ENCODE peak calls at places on chromosomes 16 and 17, in six cellular contexts. B is GM12878, R is GM12891, L is HepG2, H is H1, Q is K562. O is an unnamed sample.

GRCh38 chr17:54967621-54968258 is 714 bp downstream of the COX11 start:
- DNase-seq in B (no peak), R (peak), L (peak), H (no peak), Q (peak), O (no peak)

GRCh38 chr16:11639925-11640899 is 28.0 kb upstream of the SNN start:
- DNase-seq in B (no peak), R (no peak), L (peak), H (no peak), Q (peak), O (no peak)

GRCh38 chr16:569445-570254 is at the start of gene PIGQ:
- DNase-seq in B (no peak), R (peak), L (peak), H (peak), Q (peak), O (peak)

GRCh38 chr17:14092808-14093207 is 23.5 kb downstream of the COX10 start:
- DNase-seq in B (no peak), R (no peak), L (no peak), H (no peak), Q (no peak), O (no peak)

GRCh38 chr16:22165508-22166285 is 3.4 kb downstream of the SDR42E2 start:
- DNase-seq in B (no peak), R (no peak), L (no peak), H (no peak), Q (no peak), O (no peak)

GRCh38 chr17:78529871-78530670 is 47.1 kb downstream of the DNAH17 start:
- DNase-seq in B (no peak), R (no peak), L (no peak), H (no peak), Q (no peak), O (no peak)

GRCh38 chr17:38693700-38694329 is 11.3 kb upstream of the MLLT6 start:
- DNase-seq in B (no peak), R (no peak), L (peak), H (no peak), Q (no peak), O (no peak)

GRCh38 chr17:81928497-81929252 is 1.1 kb upstream of the MAFG start:
- DNase-seq in B (no peak), R (no peak), L (no peak), H (no peak), Q (no peak), O (no peak)

GRCh38 chr17:13601776-13602551 is at the start of gene HS3ST3A1:
- DNase-seq in B (no peak), R (peak), L (no peak), H (peak), Q (peak), O (peak)

GRCh38 chr16:17440131-17440530 is 30.6 kb downstream of the XYLT1 start:
- DNase-seq in B (no peak), R (no peak), L (no peak), H (no peak), Q (no peak), O (no peak)

GRCh38 chr17:17650959-17651358 is 30.3 kb upstream of the RAI1 start:
- DNase-seq in B (no peak), R (no peak), L (no peak), H (no peak), Q (no peak), O (no peak)

GRCh38 chr17:75561927-75562603 is 25.5 kb upstream of the MYO15B start:
- DNase-seq in B (no peak), R (no peak), L (no peak), H (no peak), Q (no peak), O (no peak)

GRCh38 chr17:16928406-16929280 is 43.3 kb downstream of the TNFRSF13B start:
- DNase-seq in B (no peak), R (no peak), L (no peak), H (no peak), Q (no peak), O (no peak)

GRCh38 chr16:89993971-89994370 is 25.3 kb downstream of the DBNDD1 start:
- DNase-seq in B (no peak), R (no peak), L (no peak), H (no peak), Q (no peak), O (no peak)

GRCh38 chr17:76722279-76722678 is 4.1 kb downstream of the JMJD6 start:
- DNase-seq in B (no peak), R (no peak), L (no peak), H (no peak), Q (no peak), O (no peak)

GRCh38 chr17:16085066-16085699 is 85.6 kb downstream of the TTC19 start:
- DNase-seq in B (no peak), R (no peak), L (no peak), H (no peak), Q (no peak), O (no peak)

GRCh38 chr17:80023261-80024205 is 12.1 kb downstream of the TBC1D16 start:
- DNase-seq in B (no peak), R (no peak), L (peak), H (no peak), Q (no peak), O (no peak)

GRCh38 chr17:76452102-76452645 is 778 bp downstream of the UBE2O start:
- DNase-seq in B (no peak), R (no peak), L (no peak), H (no peak), Q (no peak), O (no peak)

GRCh38 chr17:77366558-77367245 is 225.9 kb downstream of the SEC14L1 start:
- DNase-seq in B (no peak), R (no peak), L (no peak), H (peak), Q (no peak), O (peak)

GRCh38 chr17:21689604-21690003 is 2.7 kb upstream of the KCNJ18 start:
- DNase-seq in B (no peak), R (no peak), L (no peak), H (no peak), Q (no peak), O (no peak)

GRCh38 chr16:57634171-57634570 is 5.7 kb downstream of the ADGRG1 start:
- DNase-seq in B (no peak), R (no peak), L (no peak), H (no peak), Q (no peak), O (no peak)

GRCh38 chr17:4945176-4945943 is 3.0 kb downstream of the PFN1 start:
- DNase-seq in B (peak), R (no peak), L (peak), H (peak), Q (peak), O (no peak)

GRCh38 chr16:68081796-68082567 is 3.2 kb upstream of the NFATC3 start:
- DNase-seq in B (no peak), R (no peak), L (no peak), H (peak), Q (no peak), O (no peak)

GRCh38 chr17:72365857-72366415 is 245.1 kb downstream of the SOX9 start:
- DNase-seq in B (no peak), R (no peak), L (no peak), H (no peak), Q (no peak), O (no peak)

GRCh38 chr17:36691606-36692005 is 90.2 kb downstream of the MRM1 start:
- DNase-seq in B (no peak), R (no peak), L (no peak), H (no peak), Q (no peak), O (no peak)

GRCh38 chr16:27686926-27687325 is 137.0 kb downstream of the KATNIP start:
- DNase-seq in B (no peak), R (no peak), L (no peak), H (no peak), Q (no peak), O (no peak)

GRCh38 chr16:26644912-26645543 is 421.7 kb upstream of the C16orf82 start:
- DNase-seq in B (no peak), R (no peak), L (no peak), H (no peak), Q (no peak), O (no peak)

GRCh38 chr16:2031081-2031577 is 4.4 kb downstream of the NHERF2 start:
- DNase-seq in B (no peak), R (no peak), L (no peak), H (no peak), Q (no peak), O (no peak)

GRCh38 chr17:73641779-73642580 is 2.3 kb downstream of the SDK2 start:
- DNase-seq in B (no peak), R (no peak), L (no peak), H (no peak), Q (no peak), O (no peak)

GRCh38 chr17:42804918-42805367 is 6.3 kb downstream of the CNTD1 start:
- DNase-seq in B (no peak), R (no peak), L (peak), H (no peak), Q (no peak), O (no peak)

DNA sequence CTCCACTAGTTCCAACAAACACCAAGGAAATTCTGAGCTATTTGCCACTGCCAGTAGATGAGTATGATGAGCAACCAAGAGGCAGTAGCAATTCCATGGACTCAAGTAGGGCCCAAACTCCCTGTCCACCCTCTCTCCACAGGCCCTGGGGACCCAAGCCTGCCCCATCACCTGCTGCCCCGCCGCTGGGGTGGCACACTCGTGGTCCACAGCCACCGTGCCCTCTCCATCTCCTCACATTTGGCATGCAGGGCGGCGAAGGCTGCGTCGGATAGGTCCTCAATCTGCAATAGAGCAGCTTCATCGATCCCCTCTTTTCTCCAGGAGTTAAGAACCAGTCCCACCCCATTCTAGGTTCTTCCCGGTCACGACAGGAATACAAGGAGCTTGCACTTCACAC is 33.9 kb downstream of the STH start:
- DNase-seq in B (no peak), R (no peak), L (no peak), H (no peak), Q (no peak), O (no peak)
- TF ChIP-seq POLR2AphosphoS5 in B (no peak), R (no peak), L (no peak), H (no peak), Q (no peak), O (no peak)

DNA sequence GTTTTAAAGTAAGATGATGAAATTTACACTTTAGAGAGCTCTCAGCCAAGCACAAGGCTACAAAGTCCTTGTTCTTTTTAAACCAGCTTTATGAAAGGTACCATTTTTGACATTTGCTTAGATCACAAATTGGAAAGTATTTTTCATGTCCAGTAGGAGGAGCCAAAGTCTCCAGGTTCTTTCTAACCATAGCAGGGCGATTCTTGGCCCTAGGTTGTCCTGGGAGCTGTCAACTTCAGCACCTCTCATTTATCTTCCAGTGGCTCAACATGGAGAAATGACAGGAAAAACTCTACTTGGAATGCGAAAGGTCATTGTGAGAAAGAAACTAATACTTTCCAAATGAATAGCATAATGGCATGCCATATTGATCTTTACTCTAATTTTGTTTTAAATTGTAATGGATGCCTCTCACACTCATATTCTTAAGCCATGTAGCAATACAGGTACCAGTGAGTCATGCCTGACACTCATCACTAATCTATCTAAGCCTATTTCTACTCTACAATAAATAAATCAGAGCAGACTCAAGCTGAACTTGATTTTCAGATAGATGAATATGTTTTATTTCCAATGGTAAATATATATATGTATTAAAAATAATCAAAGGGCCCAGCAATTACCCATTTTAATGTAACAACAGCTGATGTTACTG is 919.1 kb upstream of the EEF2KMT start:
- DNase-seq in B (no peak), R (peak), L (peak), H (no peak), Q (peak), O (no peak)
- TF ChIP-seq TAF1 in B (no peak), R (no peak), L (no peak), H (no peak), Q (no peak), O (no peak)

GRCh38 chr16:19115148-19116021 is 1.6 kb downstream of the ITPRIPL2 start:
- DNase-seq in B (no peak), R (no peak), L (no peak), H (no peak), Q (no peak), O (no peak)
- TF ChIP-seq POLR2A in B (no peak), R (no peak), L (no peak), H (no peak), Q (no peak), O (no peak)

DNA sequence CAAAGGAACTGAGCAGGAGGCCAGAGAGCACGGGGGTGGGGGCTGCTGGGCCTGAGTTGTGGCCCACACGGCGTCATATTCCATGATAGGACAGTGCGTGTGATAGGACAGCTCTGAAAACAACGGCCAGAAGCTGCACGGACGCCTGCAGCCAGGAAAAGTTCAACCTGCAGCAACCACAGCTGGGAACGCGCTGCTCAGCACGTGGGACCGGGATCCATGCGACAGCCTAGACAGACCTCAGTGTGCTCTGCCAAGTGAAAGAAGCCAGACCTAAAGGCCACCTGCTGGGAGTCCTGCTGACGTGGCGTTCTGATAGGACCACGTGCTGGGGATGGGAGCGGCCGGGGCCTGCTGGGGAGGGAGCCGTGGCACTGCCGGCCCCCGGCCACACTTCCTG is 21.6 kb downstream of the CTU2 start:
- DNase-seq in B (no peak), R (no peak), L (no peak), H (no peak), Q (no peak), O (no peak)
- TF ChIP-seq POLR2AphosphoS5 in B (no peak), R (no peak), L (no peak), H (no peak), Q (no peak), O (no peak)

DNA sequence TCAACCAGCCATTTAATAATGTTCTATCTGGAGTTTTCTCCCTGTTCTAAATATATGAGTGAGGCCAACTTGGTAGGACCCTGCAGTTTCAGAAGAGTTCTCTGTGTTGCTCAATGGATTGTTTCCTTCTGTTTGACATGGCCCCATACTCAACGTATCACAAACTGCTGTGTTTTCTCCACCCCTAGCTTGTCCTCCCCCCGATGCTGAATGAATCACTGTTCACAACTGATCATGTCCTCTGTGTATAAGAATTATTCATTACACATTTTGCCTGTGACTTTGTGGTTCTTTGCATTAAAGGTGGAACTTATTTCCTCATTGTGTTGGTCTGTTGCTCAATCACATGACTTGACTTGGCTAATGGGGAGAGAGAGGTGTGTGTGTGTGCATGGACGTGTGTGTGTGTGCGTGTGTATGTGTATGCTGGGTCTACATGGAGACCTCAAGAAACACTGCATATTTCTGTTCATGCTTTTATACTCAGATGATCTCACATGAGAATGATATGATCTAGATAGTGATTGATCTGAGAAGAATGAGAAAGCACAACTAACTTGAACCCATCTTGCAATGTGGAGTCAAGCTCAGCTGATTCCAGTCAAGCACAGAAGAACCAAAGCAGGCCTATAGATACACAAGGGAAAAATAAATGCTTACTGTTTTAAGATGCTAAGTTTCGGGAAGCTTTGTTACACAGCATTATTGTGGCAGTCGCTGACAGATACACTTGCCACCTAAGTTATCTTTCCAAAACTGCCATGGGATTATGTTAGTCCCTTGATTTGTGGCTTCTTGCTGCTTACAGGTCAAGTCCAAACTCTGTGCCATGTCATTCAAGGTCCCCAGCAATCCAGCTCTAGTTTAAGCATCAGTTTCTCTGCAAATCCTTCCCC is 167.8 kb upstream of the ZFHX3 start:
- DNase-seq in B (no peak), R (no peak), L (no peak), H (no peak), Q (no peak), O (no peak)
- TF ChIP-seq TAF1 in B (no peak), R (no peak), L (no peak), H (no peak), Q (no peak), O (no peak)

GRCh38 chr16:4416200-4417032 is at the start of gene CORO7:
- DNase-seq in B (peak), R (peak), L (peak), H (peak), Q (peak), O (peak)
- TF ChIP-seq POLR2A in B (peak), R (peak), L (peak), H (peak), Q (peak), O (peak)

DNA sequence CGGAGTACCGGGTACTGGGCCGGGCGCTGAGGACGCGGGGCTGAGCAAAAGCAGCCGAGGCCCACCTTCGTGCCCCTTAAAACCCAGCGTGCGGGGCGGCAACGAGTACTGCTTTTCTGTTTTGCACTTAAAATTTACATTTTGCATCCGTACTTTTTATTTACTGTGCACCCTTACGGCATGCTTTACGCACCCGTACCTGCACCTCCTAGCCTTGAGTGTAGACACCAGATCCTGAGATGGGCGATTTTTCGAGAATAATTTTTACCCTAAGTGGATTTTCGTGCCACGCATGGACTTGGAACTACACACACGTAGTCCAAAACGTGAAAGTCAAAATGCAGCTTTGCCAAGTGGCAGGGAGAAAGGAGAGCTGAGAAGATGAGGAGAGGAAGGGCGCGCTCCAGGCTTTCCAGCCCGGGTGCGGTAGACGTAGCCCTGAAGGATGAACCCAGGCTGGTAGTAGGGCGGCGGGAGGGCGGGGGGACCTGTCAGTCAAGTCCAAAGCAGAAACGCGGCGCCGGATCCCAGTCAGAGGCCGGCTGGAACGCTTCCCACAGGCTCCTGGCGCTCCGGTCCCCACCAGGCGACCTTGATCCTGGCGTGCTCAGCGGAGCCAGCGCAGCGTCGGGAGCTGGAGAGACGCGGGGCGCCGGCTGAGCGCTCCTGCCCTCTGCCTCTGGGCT is 1.2 kb upstream of the CBLN1 start:
- DNase-seq in B (no peak), R (no peak), L (peak), H (peak), Q (no peak), O (no peak)
- TF ChIP-seq POLR2AphosphoS5 in B (no peak), R (no peak), L (no peak), H (no peak), Q (no peak), O (no peak)

DNA sequence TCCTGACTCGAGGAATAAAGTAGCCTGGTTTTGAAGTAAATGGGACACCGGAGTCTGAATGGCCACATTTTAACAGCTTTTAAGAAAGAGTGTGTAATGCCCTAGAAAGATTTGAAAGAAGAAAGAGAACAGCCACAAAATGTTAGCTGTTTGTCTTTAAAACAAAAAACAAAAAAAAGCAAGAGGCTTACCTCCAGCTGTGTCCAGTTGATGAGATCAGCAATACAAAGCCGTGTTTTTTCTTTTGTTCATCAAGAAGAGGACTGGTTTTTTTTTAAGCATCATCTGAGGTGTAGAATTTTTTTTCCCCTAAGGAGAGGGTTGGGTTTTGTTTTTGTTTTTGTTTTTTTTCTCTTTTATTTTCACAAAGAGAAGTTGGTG is 58.8 kb downstream of the NKD1 start:
- DNase-seq in B (no peak), R (no peak), L (no peak), H (no peak), Q (no peak), O (no peak)
- TF ChIP-seq TAF1 in B (no peak), R (no peak), L (no peak), H (no peak), Q (no peak), O (no peak)

O was measured in GM12892.